ENCODE peak calls at places on chromosomes 12 and 14, in four cellular contexts. P is GM23338, O is PC-3, D is colonic mucosa. T is an unnamed sample.

GRCh38 chr12:2332947-2333346 is 280.2 kb downstream of the CACNA1C start:
- DNase-seq in P (no peak), O (no peak), D (no peak), T (no peak)

GRCh38 chr14:103726474-103726873 is 10.9 kb downstream of the ZFYVE21 start:
- DNase-seq in O (no peak), D (no peak), P (no peak), T (no peak)

GRCh38 chr12:26123482-26123980 is 1.3 kb downstream of the BHLHE41 start:
- DNase-seq in O (peak; percentile 44), D (no peak), P (no peak), T (no peak)

GRCh38 chr14:61645247-61645646 is 50.1 kb upstream of the HIF1A start:
- DNase-seq in D (no peak), P (no peak), O (no peak), T (no peak)

GRCh38 chr12:107296681-107297086 is 203.3 kb upstream of the CRY1 start:
- DNase-seq in D (no peak), P (no peak), O (peak; percentile 86), T (no peak)

GRCh38 chr14:57960946-57961792 is 95.3 kb upstream of the SLC35F4 start:
- DNase-seq in P (no peak), D (no peak), O (no peak), T (no peak)

GRCh38 chr12:14618990-14619389 is 51.3 kb upstream of the PLBD1 start:
- DNase-seq in O (peak; percentile 30), P (peak; percentile 51), D (no peak), T (peak; percentile 19)

GRCh38 chr14:28676481-28676880 is 90.1 kb upstream of the FOXG1 start:
- DNase-seq in O (peak; percentile 98), P (no peak), D (no peak), T (no peak)

GRCh38 chr14:105375635-105376057 is 22.7 kb upstream of the TEX22 start:
- DNase-seq in P (no peak), D (no peak), O (no peak), T (no peak)

DNA sequence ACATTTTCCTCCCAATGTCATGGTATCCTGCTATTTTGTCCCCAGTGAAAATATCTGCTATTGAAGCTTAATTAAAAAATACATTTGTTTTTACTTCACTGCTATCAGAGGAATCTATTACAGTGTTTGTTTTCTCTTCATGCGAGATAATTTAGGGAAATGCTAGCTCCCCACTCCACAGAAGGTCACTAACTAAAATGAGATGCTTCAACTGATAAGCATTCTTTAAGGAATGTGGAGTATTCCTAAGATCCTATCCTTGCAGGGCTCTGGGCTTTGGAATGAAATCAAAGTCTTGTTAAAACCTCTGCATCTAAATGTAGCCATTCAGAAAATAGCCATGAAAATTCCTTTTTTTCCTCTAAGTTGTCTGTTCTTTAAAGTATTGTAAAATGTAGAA is 39.5 kb downstream of the PAX9 start:
- DNase-seq in P (no peak), O (no peak), D (no peak), T (no peak)
- H3K4me3 ChIP-seq in P (no peak overlapping the region), O (no peak overlapping the region), D (no peak overlapping the region), T (no peak overlapping the region)

DNA sequence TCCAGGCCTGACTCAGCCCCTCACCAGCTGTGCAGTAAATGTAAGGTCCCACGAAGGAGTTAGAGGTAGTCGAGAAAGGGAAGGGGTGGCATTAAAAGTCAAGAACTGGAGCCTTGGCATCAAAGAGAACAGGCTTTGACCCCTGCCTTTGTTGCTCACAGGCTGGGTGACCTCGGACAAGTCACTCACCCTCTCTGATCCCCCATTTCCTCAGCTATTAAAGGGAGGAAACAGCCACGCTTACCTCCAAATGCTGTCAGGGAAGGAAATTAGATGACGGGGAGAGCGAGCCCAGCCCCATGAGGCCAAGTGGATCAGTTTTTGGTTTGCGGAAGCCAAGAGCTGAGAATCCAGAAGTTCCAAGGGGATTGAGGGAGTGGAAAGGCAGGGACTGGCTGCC is 104.9 kb upstream of the MYL2 start:
- DNase-seq in P (no peak), D (no peak), O (no peak), T (no peak)
- H3K27me3 ChIP-seq in P (no peaks in the 10 kb centered on the region), D (no peaks in the 10 kb centered on the region), O (peaks cover 39% of the 10 kb centered on the region), T (no peaks in the 10 kb centered on the region)

GRCh38 chr14:70078329-70078728 is 110.4 kb downstream of the SLC8A3 start:
- DNase-seq in P (no peak), D (no peak), O (no peak), T (no peak)

GRCh38 chr14:70077005-70077404 is 111.7 kb downstream of the SLC8A3 start:
- DNase-seq in D (no peak), O (no peak), P (no peak), T (no peak)

GRCh38 chr14:70084226-70084625 is 104.5 kb downstream of the SLC8A3 start:
- DNase-seq in P (no peak), D (no peak), O (no peak), T (no peak)

DNA sequence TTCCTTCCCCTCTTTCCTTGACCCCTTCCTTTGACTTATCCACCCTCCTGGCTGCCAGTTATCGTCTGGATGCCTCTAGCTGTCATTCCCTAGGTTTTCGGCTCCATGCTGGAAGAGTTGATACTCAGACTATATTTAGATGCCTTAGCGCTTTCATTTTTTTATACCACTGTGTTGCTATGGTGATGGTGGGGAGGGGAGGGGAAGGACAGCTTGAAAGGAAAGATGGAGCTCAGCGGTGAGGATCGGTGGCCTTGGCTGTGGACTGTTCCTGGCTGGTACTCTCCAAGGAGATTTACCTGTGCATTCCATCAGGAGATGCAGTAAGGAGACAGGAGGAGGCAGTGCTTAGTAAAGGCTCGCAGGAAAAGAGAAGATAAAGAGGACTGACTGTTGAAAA is 108.7 kb downstream of the SLC8A3 start:
- DNase-seq in P (no peak), O (no peak), D (no peak), T (no peak)
- H3K27ac ChIP-seq in P (no peak overlapping the region), O (no peak overlapping the region), D (no peak overlapping the region), T (no peak overlapping the region)

DNA sequence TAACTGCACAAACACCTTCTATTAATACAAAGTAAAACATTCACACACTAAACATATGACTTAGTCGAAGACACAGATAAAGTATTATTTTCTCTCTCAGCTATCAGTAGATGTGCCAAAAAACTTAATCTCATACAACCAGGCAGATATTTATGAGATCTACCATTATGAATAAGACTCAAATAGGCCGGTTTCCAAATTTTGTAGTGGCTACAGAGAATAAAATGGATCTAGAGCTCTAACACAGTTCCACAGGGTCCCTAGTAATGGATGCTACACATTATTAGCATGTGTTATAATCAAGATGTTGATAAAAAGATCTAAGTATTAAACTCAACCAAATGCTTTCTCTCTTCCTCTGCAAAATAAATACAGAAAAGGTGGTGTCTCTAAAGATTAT is 10.4 kb downstream of the SAV1 start:
- DNase-seq in D (no peak), P (no peak), O (no peak), T (no peak)
- H3K4me3 ChIP-seq in D (no peak overlapping the region), P (peak overlapping the region; percentile 6), O (peak overlapping the region; percentile 6), T (no peak overlapping the region)

GRCh38 chr12:68760806-68761441 is 14.9 kb downstream of the SLC35E3 start:
- DNase-seq in D (no peak), O (no peak), P (no peak), T (no peak)
- H3K27me3 ChIP-seq in D (no peaks in the 10 kb centered on the region), O (no peaks in the 10 kb centered on the region), P (no peaks in the 10 kb centered on the region), T (no peaks in the 10 kb centered on the region)

GRCh38 chr12:93390565-93391297 is 13.0 kb downstream of the NUDT4 start:
- DNase-seq in P (no peak), D (no peak), O (no peak), T (no peak)

GRCh38 chr12:93387780-93388179 is 10.1 kb downstream of the NUDT4 start:
- DNase-seq in O (peak; percentile 60), D (no peak), P (no peak), T (no peak)

GRCh38 chr12:93390025-93390424 is 12.3 kb downstream of the NUDT4 start:
- DNase-seq in D (no peak), O (no peak), P (no peak), T (no peak)
- H3K27ac ChIP-seq in D (no peak overlapping the region), O (no peak overlapping the region), P (peak overlapping the region; percentile 26), T (no peak overlapping the region)

GRCh38 chr14:54786191-54786755 is 116.4 kb downstream of the GCH1 start:
- DNase-seq in D (no peak), P (no peak), O (no peak), T (no peak)

GRCh38 chr14:54784657-54785056 is 118.0 kb downstream of the GCH1 start:
- DNase-seq in P (no peak), O (no peak), D (no peak), T (no peak)

GRCh38 chr14:54784060-54784459 is 118.6 kb downstream of the GCH1 start:
- DNase-seq in P (no peak), D (no peak), O (no peak), T (no peak)

GRCh38 chr14:54785778-54786160 is 116.9 kb downstream of the GCH1 start:
- DNase-seq in O (no peak), D (no peak), P (no peak), T (no peak)

DNA sequence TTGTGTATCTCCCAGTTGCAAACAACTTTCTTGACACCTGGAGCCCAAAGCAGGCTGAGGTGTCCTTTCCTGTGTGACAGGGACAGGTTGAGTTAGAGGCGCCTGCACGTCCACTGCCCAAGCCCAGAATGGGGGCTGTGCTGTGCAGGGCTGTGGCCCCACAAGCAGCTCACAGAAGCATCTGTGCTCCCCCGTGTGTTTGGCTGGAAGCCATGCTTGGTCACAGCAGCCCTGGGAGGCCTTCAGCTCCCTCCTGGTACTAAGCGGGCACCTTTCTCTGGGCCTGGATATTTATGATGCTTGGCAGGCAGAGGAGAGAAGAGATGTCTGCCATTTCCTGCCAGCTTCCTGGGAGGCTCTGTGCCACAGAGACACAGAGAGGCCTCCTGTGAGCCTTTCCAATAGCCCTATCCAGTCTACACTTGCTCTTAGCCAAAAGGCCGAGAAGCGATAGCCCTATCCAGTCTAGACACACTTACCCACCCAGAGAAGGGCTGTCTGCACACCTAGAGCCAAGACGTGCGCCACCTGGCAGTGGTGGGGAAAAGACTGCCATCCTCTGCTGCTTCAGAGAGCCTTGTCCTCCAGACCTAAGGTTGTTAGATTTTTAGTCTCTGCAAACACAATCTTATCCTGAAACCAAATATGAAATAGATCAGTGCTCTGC is 117.4 kb downstream of the GCH1 start:
- DNase-seq in D (no peak), P (no peak), O (no peak), T (peak; percentile 49)
- H3K4me3 ChIP-seq in D (no peak overlapping the region), P (no peak overlapping the region), O (no peak overlapping the region), T (no peak overlapping the region)

DNA sequence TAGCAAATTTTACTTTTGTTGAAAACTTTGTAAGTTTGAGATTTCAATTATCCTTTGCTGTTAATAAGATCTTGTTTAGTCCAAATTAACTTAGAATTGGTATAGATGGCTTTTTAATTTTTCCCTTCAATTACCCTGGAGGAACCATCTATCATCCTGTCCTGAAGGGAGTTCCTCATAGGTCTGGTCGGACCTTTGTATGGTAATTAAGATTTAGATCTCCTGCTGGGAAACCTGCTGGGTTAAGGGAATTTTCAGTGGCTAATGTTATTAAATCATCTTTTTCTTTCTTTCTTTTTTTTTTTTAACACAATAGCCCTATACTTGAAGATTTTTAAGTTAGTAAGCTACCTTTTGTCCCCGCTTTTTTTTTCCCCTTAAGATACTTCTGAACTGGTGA is 63.0 kb upstream of the PRMT8 start:
- DNase-seq in D (no peak), O (no peak), P (no peak), T (no peak)
- H3K27me3 ChIP-seq in D (no peaks in the 10 kb centered on the region), O (no peaks in the 10 kb centered on the region), P (peaks cover under 1% of the 10 kb centered on the region), T (no peaks in the 10 kb centered on the region)

GRCh38 chr14:76781648-76782051 is 20.4 kb downstream of the VASH1 start:
- DNase-seq in P (no peak), O (no peak), D (no peak), T (no peak)
- H3K27ac ChIP-seq in P (no peak overlapping the region), O (no peak overlapping the region), D (no peak overlapping the region), T (peak overlapping the region; percentile 79)